ENCODE peak calls at places on chromosomes 5 and 9, in seven cellular contexts. A is fibroblast of pulmonary artery; N is GM20000; G is HFFc6; M is activated gamma-delta T cell treated with Interleukin-2 at 50 U/mL for 16 hours; B is Calu3; C is activated naive CD8-positive, alpha-beta T cell treated with anti-CD3 and anti-CD28 coated beads, Interleukin-2, amount 50 U/mL, for 24 hours. Q is an unnamed sample.
A peak's percentile ranks its signal among the peaks of the same experiment; 100 is the strongest.

GRCh38 chr5:67381240-67381875 is 184.8 kb upstream of the CD180 start:
- DNase-seq in A (no peak), N (no peak), G (no peak), M (no peak), B (no peak), C (no peak), Q (no peak)

GRCh38 chr5:129904667-129905466 is 602 bp downstream of the CHSY3 start:
- DNase-seq in A (peak; percentile 14), N (peak; percentile 52), G (no peak), M (no peak), B (peak; percentile 21), C (no peak), Q (peak; percentile 14)

GRCh38 chr5:154727361-154727760 is 27.8 kb upstream of the LARP1 start:
- DNase-seq in A (no peak), N (no peak), G (no peak), M (no peak), B (no peak), C (no peak), Q (no peak)

GRCh38 chr5:84885479-84886258 is 501.0 kb upstream of the EDIL3 start:
- DNase-seq in A (peak; percentile 61), N (no peak), G (no peak), M (no peak), B (no peak), C (no peak), Q (peak; percentile 2)

GRCh38 chr9:96230002-96230401 is 72.0 kb downstream of the HSD17B3 start:
- DNase-seq in A (no peak), N (no peak), G (no peak), M (no peak), B (no peak), C (no peak), Q (no peak)

GRCh38 chr5:179325296-179326031 is 19.8 kb downstream of the ADAMTS2 start:
- DNase-seq in A (no peak), N (no peak), G (no peak), M (no peak), B (no peak), C (no peak), Q (no peak)

GRCh38 chr9:129225815-129226214 is 47.8 kb upstream of the IER5L start:
- DNase-seq in A (peak; percentile 98), N (no peak), G (peak; percentile 48), M (peak; percentile 60), B (peak; percentile 64), C (peak; percentile 65), Q (peak; percentile 49)

GRCh38 chr5:124909734-124910133 is 163.3 kb upstream of the ZNF608 start:
- DNase-seq in A (no peak), N (no peak), G (no peak), M (no peak), B (no peak), C (no peak), Q (no peak)

GRCh38 chr5:66807743-66808142 is 211.6 kb downstream of the MAST4 start:
- DNase-seq in A (peak; percentile 75), N (no peak), G (peak; percentile 72), M (no peak), B (peak; percentile 42), C (no peak), Q (peak; percentile 86)

GRCh38 chr5:14219800-14220512 is 76.8 kb downstream of the TRIO start:
- DNase-seq in A (no peak), N (no peak), G (no peak), M (no peak), B (no peak), C (no peak), Q (no peak)

GRCh38 chr9:127723450-127723849 is 7.6 kb downstream of the TTC16 start:
- DNase-seq in A (peak; percentile 60), N (no peak), G (peak; percentile 45), M (no peak), B (no peak), C (no peak), Q (peak; percentile 63)

GRCh38 chr9:114151426-114151956 is 3.8 kb upstream of the COL27A1 start:
- DNase-seq in A (no peak), N (no peak), G (no peak), M (no peak), B (no peak), C (no peak), Q (no peak)

GRCh38 chr5:73007051-73007450 is 51.2 kb downstream of the FCHO2 start:
- DNase-seq in A (no peak), N (no peak), G (peak; percentile 13), M (no peak), B (no peak), C (no peak), Q (no peak)

GRCh38 chr5:88188458-88189132 is 80.0 kb downstream of the TMEM161B start:
- DNase-seq in A (peak; percentile 14), N (no peak), G (no peak), M (no peak), B (peak; percentile 35), C (no peak), Q (no peak)

GRCh38 chr5:90518666-90519065 is 10.7 kb downstream of the LYSMD3 start:
- DNase-seq in A (peak; percentile 18), N (no peak), G (peak; percentile 18), M (no peak), B (no peak), C (no peak), Q (peak; percentile 21)

Q was measured in foreskin fibroblast.